ENCODE peak calls at places on chromosomes 7 and 10, in nine cellular contexts. B is GM12878, Q is stomach, Z is transverse colon, E is HepG2, O is esophagus muscularis mucosa, S is SK-N-SH, M is sigmoid colon, F is K562. X is an unnamed sample.

GRCh38 chr10:50480054-50481007 is 143.4 kb downstream of the SGMS1 start:
- DNase-seq in B (no peak), Q (no peak), Z (no peak), E (no peak), O (no peak), S (no peak), M (peak), F (no peak), X (peak)

GRCh38 chr7:158602905-158603772 is 15.5 kb upstream of the PTPRN2 start:
- DNase-seq in B (peak), Q (no peak), Z (no peak), E (no peak), O (no peak), S (no peak), M (no peak), F (no peak), X (no peak)

GRCh38 chr10:2680802-2681201 is 386.5 kb upstream of the PFKP start:
- DNase-seq in B (no peak), Q (no peak), Z (no peak), E (no peak), O (no peak), S (no peak), M (no peak), F (no peak), X (no peak)

GRCh38 chr7:50474382-50475155 is 24.4 kb upstream of the FIGNL1 start:
- DNase-seq in B (no peak), Q (no peak), Z (no peak), E (no peak), O (peak), S (no peak), M (no peak), F (no peak), X (no peak)

GRCh38 chr7:91408388-91409154 is 144.3 kb downstream of the FZD1 start:
- DNase-seq in B (no peak), Q (no peak), Z (no peak), E (no peak), O (no peak), S (no peak), M (no peak), F (no peak), X (no peak)

GRCh38 chr7:150719960-150720891 is 3.8 kb downstream of the GIMAP1 start:
- DNase-seq in B (no peak), Q (no peak), Z (no peak), E (no peak), O (no peak), S (no peak), M (no peak), F (no peak), X (no peak)

GRCh38 chr10:121428848-121429247 is 169.4 kb downstream of the FGFR2 start:
- DNase-seq in B (no peak), Q (no peak), Z (no peak), E (no peak), O (no peak), S (no peak), M (no peak), F (no peak), X (no peak)

GRCh38 chr7:66267249-66267648 is 62.1 kb downstream of the TPST1 start:
- DNase-seq in B (no peak), Q (no peak), Z (no peak), E (no peak), O (no peak), S (no peak), M (peak), F (no peak), X (no peak)

GRCh38 chr10:3099291-3100092 is 32.1 kb downstream of the PFKP start:
- DNase-seq in B (no peak), Q (no peak), Z (no peak), E (peak), O (no peak), S (no peak), M (no peak), F (no peak), X (peak)

GRCh38 chr10:133133471-133134231 is 26.4 kb upstream of the KNDC1 start:
- DNase-seq in B (no peak), Q (no peak), Z (no peak), E (no peak), O (no peak), S (peak), M (no peak), F (no peak), X (peak)

GRCh38 chr7:155166673-155167370 is 96.7 kb downstream of the HTR5A start:
- DNase-seq in B (no peak), Q (no peak), Z (peak), E (no peak), O (peak), S (no peak), M (peak), F (peak), X (no peak)

GRCh38 chr10:24235471-24235870 is 26.5 kb downstream of the KIAA1217 start:
- DNase-seq in B (no peak), Q (no peak), Z (no peak), E (no peak), O (no peak), S (peak), M (no peak), F (no peak), X (no peak)

GRCh38 chr10:124745678-124746077 is 1.5 kb upstream of the FAM53B start:
- DNase-seq in B (no peak), Q (no peak), Z (no peak), E (peak), O (no peak), S (peak), M (no peak), F (peak), X (no peak)

GRCh38 chr10:94137747-94138146 is 144.0 kb downstream of the PLCE1 start:
- DNase-seq in B (no peak), Q (no peak), Z (no peak), E (no peak), O (no peak), S (no peak), M (no peak), F (no peak), X (no peak)

GRCh38 chr10:124602646-124603365 is 141.2 kb downstream of the LHPP start:
- DNase-seq in B (no peak), Q (no peak), Z (no peak), E (no peak), O (no peak), S (no peak), M (no peak), F (no peak), X (no peak)

GRCh38 chr7:114787556-114787955 is 134.3 kb upstream of the MDFIC start:
- DNase-seq in B (no peak), Q (no peak), Z (no peak), E (no peak), O (no peak), S (no peak), M (no peak), F (no peak), X (no peak)

GRCh38 chr7:19982841-19983835 is 209.7 kb upstream of the TMEM196 start:
- DNase-seq in B (peak), Q (no peak), Z (peak), E (peak), O (no peak), S (no peak), M (peak), F (no peak), X (no peak)

GRCh38 chr10:27153855-27154198 is 357 bp downstream of the YME1L1 start:
- DNase-seq in B (no peak), Q (no peak), Z (no peak), E (peak), O (no peak), S (peak), M (no peak), F (peak), X (no peak)

GRCh38 chr10:97138174-97138573 is 47.6 kb downstream of the SLIT1 start:
- DNase-seq in B (no peak), Q (no peak), Z (no peak), E (peak), O (no peak), S (no peak), M (no peak), F (peak), X (no peak)

GRCh38 chr7:98730331-98730730 is 113.2 kb downstream of the NPTX2 start:
- DNase-seq in B (no peak), Q (no peak), Z (no peak), E (no peak), O (no peak), S (no peak), M (peak), F (no peak), X (no peak)

GRCh38 chr7:28573751-28574295 is 161.5 kb downstream of the CREB5 start:
- DNase-seq in B (no peak), Q (no peak), Z (no peak), E (no peak), O (no peak), S (peak), M (no peak), F (no peak), X (no peak)

GRCh38 chr10:21993360-21994001 is 10.0 kb downstream of the DNAJC1 start:
- DNase-seq in B (no peak), Q (no peak), Z (no peak), E (no peak), O (no peak), S (no peak), M (no peak), F (peak), X (no peak)

GRCh38 chr7:31883761-31884164 is 186.4 kb downstream of the PDE1C start:
- DNase-seq in B (no peak), Q (no peak), Z (no peak), E (no peak), O (no peak), S (no peak), M (no peak), F (no peak), X (no peak)

GRCh38 chr7:121039510-121039822 is 51.0 kb downstream of the CPED1 start:
- DNase-seq in B (no peak), Q (no peak), Z (no peak), E (no peak), O (no peak), S (no peak), M (no peak), F (no peak), X (no peak)

GRCh38 chr7:66928388-66928787 is 7.4 kb downstream of the TMEM248 start:
- DNase-seq in B (no peak), Q (no peak), Z (no peak), E (no peak), O (no peak), S (no peak), M (no peak), F (no peak), X (no peak)

GRCh38 chr10:5860039-5860438 is 29.7 kb downstream of the ANKRD16 start:
- DNase-seq in B (no peak), Q (no peak), Z (no peak), E (no peak), O (no peak), S (no peak), M (no peak), F (no peak), X (no peak)

GRCh38 chr7:20220293-20220755 is 3.1 kb upstream of the MACC1 start:
- DNase-seq in B (no peak), Q (no peak), Z (no peak), E (no peak), O (no peak), S (no peak), M (no peak), F (no peak), X (no peak)

GRCh38 chr10:86961481-86962091 is 3.2 kb downstream of the SNCG start:
- DNase-seq in B (no peak), Q (peak), Z (no peak), E (no peak), O (no peak), S (no peak), M (peak), F (no peak), X (peak)

GRCh38 chr10:91787258-91787657 is 11.0 kb upstream of the TNKS2 start:
- DNase-seq in B (no peak), Q (no peak), Z (no peak), E (no peak), O (no peak), S (no peak), M (no peak), F (no peak), X (no peak)

GRCh38 chr10:77042706-77043105 is 594.9 kb downstream of the KCNMA1 start:
- DNase-seq in B (no peak), Q (no peak), Z (no peak), E (no peak), O (no peak), S (no peak), M (no peak), F (no peak), X (no peak)

GRCh38 chr10:86815035-86815617 is 58.7 kb downstream of the BMPR1A start:
- DNase-seq in B (no peak), Q (no peak), Z (no peak), E (no peak), O (no peak), S (no peak), M (no peak), F (no peak), X (no peak)

GRCh38 chr10:28928484-28928883 is 251.2 kb downstream of the BAMBI start:
- DNase-seq in B (no peak), Q (no peak), Z (no peak), E (peak), O (peak), S (no peak), M (no peak), F (no peak), X (no peak)

DNA sequence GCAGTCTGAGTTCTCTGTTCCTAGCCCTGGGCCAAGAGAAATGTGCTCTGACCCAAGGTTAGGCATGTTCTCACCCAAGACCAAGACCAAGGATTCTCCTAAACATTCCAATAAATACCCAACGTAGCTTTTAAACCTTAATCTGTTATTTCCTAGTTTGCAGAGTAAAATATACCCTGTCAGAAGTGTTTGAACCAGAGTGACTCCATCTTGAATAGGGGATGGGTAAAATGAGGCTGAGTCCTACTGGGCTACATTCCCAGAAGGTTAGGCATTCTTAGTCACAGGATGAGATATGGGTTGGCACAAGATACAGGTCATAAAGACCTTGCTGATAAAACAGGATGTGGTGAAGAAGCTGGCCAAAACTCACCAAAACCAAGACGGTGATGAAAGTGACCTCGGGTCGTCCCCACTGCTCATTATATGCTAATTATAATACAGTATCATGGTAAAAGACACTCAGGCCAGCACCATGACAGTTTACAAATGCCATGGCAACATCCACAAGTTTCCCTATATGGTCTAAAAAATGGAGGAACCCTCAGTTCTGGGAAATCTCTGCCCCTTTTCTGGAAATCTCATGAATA is 27.7 kb downstream of the PLXNA4 start:
- DNase-seq in B (no peak), Q (no peak), Z (no peak), E (no peak), O (no peak), S (no peak), M (no peak), F (no peak), X (no peak)
- TF ChIP-seq POLR2AphosphoS5 in B (no peak), Q (no peak), Z (no peak), E (no peak), O (no peak), S (no peak), M (no peak), F (no peak), X (no peak)

GRCh38 chr10:65968437-65968836 is 957.4 kb upstream of the LRRTM3 start:
- DNase-seq in B (no peak), Q (no peak), Z (no peak), E (no peak), O (no peak), S (no peak), M (no peak), F (no peak), X (no peak)

GRCh38 chr10:65968871-65969270 is 957.0 kb upstream of the LRRTM3 start:
- DNase-seq in B (no peak), Q (no peak), Z (no peak), E (no peak), O (no peak), S (no peak), M (no peak), F (no peak), X (no peak)
- TF ChIP-seq CTCF in B (peak), Q (no peak), Z (no peak), E (no peak), O (no peak), S (no peak), M (no peak), F (no peak), X (no peak)

GRCh38 chr7:156549636-156550035 is 90.9 kb upstream of the RNF32 start:
- DNase-seq in B (no peak), Q (no peak), Z (no peak), E (no peak), O (peak), S (no peak), M (no peak), F (no peak), X (no peak)

GRCh38 chr7:156558198-156558597 is 82.4 kb upstream of the RNF32 start:
- DNase-seq in B (no peak), Q (no peak), Z (no peak), E (no peak), O (no peak), S (no peak), M (no peak), F (no peak), X (no peak)

GRCh38 chr7:156556083-156556482 is 84.5 kb upstream of the RNF32 start:
- DNase-seq in B (no peak), Q (no peak), Z (no peak), E (no peak), O (no peak), S (no peak), M (no peak), F (no peak), X (no peak)

GRCh38 chr7:156559001-156559400 is 81.6 kb upstream of the RNF32 start:
- DNase-seq in B (no peak), Q (no peak), Z (no peak), E (no peak), O (no peak), S (no peak), M (no peak), F (no peak), X (no peak)

GRCh38 chr7:156554488-156554887 is 86.1 kb upstream of the RNF32 start:
- DNase-seq in B (no peak), Q (no peak), Z (no peak), E (no peak), O (no peak), S (no peak), M (no peak), F (no peak), X (no peak)
- TF ChIP-seq EP300 in B (no peak), Q (no peak), Z (no peak), E (no peak), O (no peak), S (no peak), M (no peak), F (no peak), X (no peak)

DNA sequence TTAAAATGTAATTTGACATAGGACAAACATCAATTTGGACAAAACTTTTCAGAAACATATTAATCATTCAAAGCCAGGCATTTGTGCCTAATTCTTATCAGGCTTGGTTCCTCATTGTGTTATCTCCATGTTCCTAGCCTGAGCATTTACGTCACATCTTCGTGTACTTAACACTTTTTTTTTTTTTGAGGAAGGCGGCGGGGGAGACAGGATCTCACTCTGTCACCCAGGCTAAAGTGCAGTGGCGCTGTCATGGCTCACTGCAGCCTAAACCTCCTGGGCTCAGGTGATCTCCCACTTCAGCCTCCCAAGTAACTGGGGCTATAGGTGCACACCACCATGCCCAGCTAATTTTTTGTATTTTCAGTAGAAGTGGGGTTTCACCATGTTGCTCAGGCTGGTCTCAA is 19.8 kb downstream of the HNRNPA2B1 start:
- DNase-seq in B (no peak), Q (no peak), Z (no peak), E (no peak), O (no peak), S (no peak), M (no peak), F (peak), X (no peak)
- TF ChIP-seq POLR2AphosphoS5 in B (peak), Q (no peak), Z (no peak), E (peak), O (peak), S (no peak), M (peak), F (peak), X (no peak)

DNA sequence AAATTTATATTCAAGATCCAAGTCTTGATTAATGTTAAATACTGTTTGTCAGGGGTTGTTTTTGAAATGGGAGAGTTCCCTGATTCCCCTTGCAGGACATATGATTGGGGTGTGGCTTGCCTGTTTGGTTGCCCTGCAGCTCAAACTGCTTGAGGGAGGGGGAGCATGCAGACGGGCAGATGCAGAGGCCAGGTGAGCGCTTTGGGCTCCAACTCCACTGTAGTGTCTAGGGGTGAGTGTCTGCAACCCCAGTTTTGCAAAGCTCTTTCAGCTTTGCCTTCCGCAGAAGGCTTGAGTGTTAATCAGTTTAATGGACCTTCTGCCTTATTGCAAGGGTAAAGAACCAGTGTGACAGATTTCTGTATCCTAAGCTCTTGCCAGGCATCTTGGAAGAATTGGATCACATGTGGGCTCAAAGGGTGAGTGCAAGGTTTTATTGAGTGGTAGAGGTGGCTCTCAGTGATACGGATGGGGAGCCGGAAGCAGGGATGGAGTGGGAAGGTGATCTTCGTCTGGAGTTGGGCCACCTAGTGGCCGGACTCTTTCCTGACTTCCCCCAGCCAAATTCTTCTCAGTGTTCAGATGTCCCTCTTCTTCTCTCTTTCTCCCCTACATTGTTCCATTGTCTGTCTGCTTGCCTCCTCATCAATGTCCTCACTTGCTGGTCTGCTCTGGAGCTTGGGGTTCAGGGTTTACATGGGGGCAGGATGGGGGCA is 479.7 kb downstream of the ATRNL1 start:
- DNase-seq in B (no peak), Q (no peak), Z (no peak), E (no peak), O (no peak), S (peak), M (no peak), F (no peak), X (peak)
- TF ChIP-seq CTCF in B (peak), Q (no peak), Z (no peak), E (peak), O (no peak), S (peak), M (no peak), F (no peak), X (no peak)

GRCh38 chr10:35735412-35735811 is 93.3 kb upstream of the FZD8 start:
- DNase-seq in B (no peak), Q (no peak), Z (no peak), E (no peak), O (peak), S (no peak), M (no peak), F (no peak), X (no peak)
- TF ChIP-seq EP300 in B (no peak), Q (no peak), Z (no peak), E (no peak), O (no peak), S (no peak), M (no peak), F (no peak), X (no peak)

DNA sequence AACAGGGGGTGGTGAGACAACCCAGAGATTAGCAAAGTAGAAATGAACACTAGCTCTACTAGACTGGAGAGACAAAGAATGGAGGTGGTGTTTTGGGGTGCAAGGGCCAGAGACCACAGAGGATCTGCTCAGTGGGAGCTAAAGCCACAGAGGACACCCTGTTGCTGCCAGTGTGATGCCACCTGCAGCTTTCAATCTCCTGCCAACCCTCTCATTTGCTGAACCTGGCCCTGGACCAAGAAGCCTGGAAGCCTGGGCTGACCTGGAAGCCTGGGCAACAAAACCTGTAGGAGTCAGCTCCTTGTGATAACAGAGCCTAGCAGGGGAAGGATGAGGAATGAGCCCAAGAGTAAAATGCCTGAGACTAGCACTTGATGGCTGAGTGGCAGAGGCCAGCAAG is 81.1 kb upstream of the ADO start:
- DNase-seq in B (no peak), Q (no peak), Z (no peak), E (no peak), O (no peak), S (no peak), M (no peak), F (no peak), X (no peak)
- TF ChIP-seq POLR2AphosphoS5 in B (no peak), Q (no peak), Z (no peak), E (no peak), O (no peak), S (no peak), M (no peak), F (no peak), X (no peak)

GRCh38 chr7:140342732-140343514 is 55.4 kb downstream of the SLC37A3 start:
- DNase-seq in B (no peak), Q (peak), Z (peak), E (peak), O (no peak), S (peak), M (peak), F (peak), X (no peak)
- TF ChIP-seq CTCF in B (peak), Q (peak), Z (peak), E (peak), O (peak), S (peak), M (no peak), F (peak), X (peak)

X was measured in upper lobe of left lung.